ENCODE peak calls at places on chromosomes 11 and 22, in eight cellular contexts. One of them, this sample, is unnamed.

GRCh38 chr11:68457898-68458249 is 2.7 kb upstream of the PPP6R3 start:
- DNase-seq in fibroblast of mammary gland: no peak
- DNase-seq in tibial artery: no peak
- DNase-seq in astrocyte of the hippocampus: no peak
- DNase-seq in GM12864: no peak
- DNase-seq in mesothelial cell of epicardium: no peak
- DNase-seq in cardiac fibroblast: no peak
- DNase-seq in aorta: peak; percentile 42
- DNase-seq in this sample: no peak

GRCh38 chr11:113874096-113874919 is 1.1 kb downstream of the USP28 start:
- DNase-seq in aorta: no peak
- DNase-seq in cardiac fibroblast: peak; percentile 20
- DNase-seq in GM12864: no peak
- DNase-seq in mesothelial cell of epicardium: no peak
- DNase-seq in tibial artery: no peak
- DNase-seq in fibroblast of mammary gland: no peak
- DNase-seq in astrocyte of the hippocampus: no peak
- DNase-seq in this sample: no peak

GRCh38 chr11:82146789-82147188 is 586.9 kb downstream of the FAM181B start:
- DNase-seq in GM12864: no peak
- DNase-seq in fibroblast of mammary gland: no peak
- DNase-seq in cardiac fibroblast: no peak
- DNase-seq in astrocyte of the hippocampus: no peak
- DNase-seq in mesothelial cell of epicardium: no peak
- DNase-seq in aorta: no peak
- DNase-seq in tibial artery: no peak
- DNase-seq in this sample: no peak

GRCh38 chr22:37020192-37020479 is 594 bp downstream of the MPST start:
- DNase-seq in fibroblast of mammary gland: peak; percentile 63
- DNase-seq in mesothelial cell of epicardium: no peak
- DNase-seq in astrocyte of the hippocampus: peak; percentile 59
- DNase-seq in tibial artery: peak; percentile 39
- DNase-seq in GM12864: no peak
- DNase-seq in cardiac fibroblast: peak; percentile 63
- DNase-seq in aorta: no peak
- DNase-seq in this sample: peak; percentile 56

GRCh38 chr22:30602049-30602448 is 4.9 kb upstream of the TCN2 start:
- DNase-seq in mesothelial cell of epicardium: no peak
- DNase-seq in cardiac fibroblast: peak; percentile 53
- DNase-seq in aorta: no peak
- DNase-seq in tibial artery: no peak
- DNase-seq in GM12864: no peak
- DNase-seq in fibroblast of mammary gland: peak; percentile 31
- DNase-seq in astrocyte of the hippocampus: peak; percentile 32
- DNase-seq in this sample: no peak

GRCh38 chr11:106228996-106229395 is 151.5 kb downstream of the AASDHPPT start:
- DNase-seq in mesothelial cell of epicardium: no peak
- DNase-seq in aorta: no peak
- DNase-seq in tibial artery: no peak
- DNase-seq in cardiac fibroblast: peak; percentile 74
- DNase-seq in GM12864: no peak
- DNase-seq in fibroblast of mammary gland: peak; percentile 29
- DNase-seq in astrocyte of the hippocampus: peak; percentile 3
- DNase-seq in this sample: no peak

GRCh38 chr11:65606876-65607613 is 7.0 kb downstream of the MAP3K11 start:
- DNase-seq in mesothelial cell of epicardium: peak; percentile 91
- DNase-seq in tibial artery: peak; percentile 95
- DNase-seq in fibroblast of mammary gland: peak; percentile 92
- DNase-seq in GM12864: no peak
- DNase-seq in aorta: peak; percentile 93
- DNase-seq in astrocyte of the hippocampus: peak; percentile 98
- DNase-seq in cardiac fibroblast: peak; percentile 91
- DNase-seq in this sample: no peak

GRCh38 chr22:29994027-29994715 is 86.1 kb upstream of the HORMAD2 start:
- DNase-seq in aorta: no peak
- DNase-seq in GM12864: no peak
- DNase-seq in tibial artery: no peak
- DNase-seq in mesothelial cell of epicardium: no peak
- DNase-seq in cardiac fibroblast: peak; percentile 92
- DNase-seq in astrocyte of the hippocampus: peak; percentile 62
- DNase-seq in fibroblast of mammary gland: peak; percentile 79
- DNase-seq in this sample: peak; percentile 7

GRCh38 chr22:45987462-45987861 is 10.5 kb upstream of the WNT7B start:
- DNase-seq in tibial artery: no peak
- DNase-seq in cardiac fibroblast: no peak
- DNase-seq in mesothelial cell of epicardium: no peak
- DNase-seq in aorta: no peak
- DNase-seq in fibroblast of mammary gland: no peak
- DNase-seq in astrocyte of the hippocampus: no peak
- DNase-seq in GM12864: no peak
- DNase-seq in this sample: no peak

GRCh38 chr22:19289475-19290161 is 1.9 kb downstream of the CLTCL1 start:
- DNase-seq in tibial artery: no peak
- DNase-seq in fibroblast of mammary gland: peak; percentile 69
- DNase-seq in astrocyte of the hippocampus: peak; percentile 94
- DNase-seq in aorta: no peak
- DNase-seq in mesothelial cell of epicardium: no peak
- DNase-seq in cardiac fibroblast: peak; percentile 74
- DNase-seq in GM12864: no peak
- DNase-seq in this sample: peak; percentile 94

GRCh38 chr11:122697636-122698167 is 42.2 kb downstream of the UBASH3B start:
- DNase-seq in aorta: no peak
- DNase-seq in astrocyte of the hippocampus: no peak
- DNase-seq in mesothelial cell of epicardium: no peak
- DNase-seq in cardiac fibroblast: peak; percentile 85
- DNase-seq in GM12864: peak; percentile 55
- DNase-seq in tibial artery: peak; percentile 26
- DNase-seq in fibroblast of mammary gland: peak; percentile 55
- DNase-seq in this sample: no peak

GRCh38 chr11:72740060-72740424 is 12.2 kb downstream of the ARAP1 start:
- DNase-seq in astrocyte of the hippocampus: no peak
- DNase-seq in GM12864: no peak
- DNase-seq in mesothelial cell of epicardium: no peak
- DNase-seq in tibial artery: no peak
- DNase-seq in aorta: no peak
- DNase-seq in cardiac fibroblast: no peak
- DNase-seq in fibroblast of mammary gland: no peak
- DNase-seq in this sample: no peak